ENCODE peak calls at places on chromosome 14, in five cellular contexts. N is colonic mucosa, C is NCI-H2029, T is NCI-H2081, X is ELR. U is an unnamed sample.

GRCh38 chr14:22202313-22202712 is 386.7 kb downstream of the DAD1 start:
- DNase-seq in T (no peak), N (no peak), X (no peak), C (no peak), U (no peak)

GRCh38 chr14:96564389-96564788 is 62.2 kb downstream of the PAPOLA start:
- DNase-seq in C (no peak), T (no peak), X (peak), N (no peak), U (no peak)

GRCh38 chr14:99636487-99636886 is 8.4 kb upstream of the HHIPL1 start:
- DNase-seq in N (no peak), X (no peak), C (no peak), T (no peak), U (no peak)

GRCh38 chr14:64549805-64550538 is at the start of gene PPP1R36:
- DNase-seq in C (peak), T (peak), X (peak), N (peak), U (peak)

GRCh38 chr14:44649056-44649455 is 142.0 kb upstream of the FSCB start:
- DNase-seq in C (no peak), N (no peak), X (no peak), T (no peak), U (no peak)

GRCh38 chr14:100067971-100068959 is 3.0 kb downstream of the EVL start:
- DNase-seq in X (peak), T (no peak), N (peak), C (no peak), U (no peak)

GRCh38 chr14:106044515-106044914 is 518.1 kb downstream of the TMEM121 start:
- DNase-seq in C (no peak), T (no peak), N (no peak), X (no peak), U (no peak)

GRCh38 chr14:22386924-22387775 is 201.9 kb downstream of the DAD1 start:
- DNase-seq in C (peak), X (peak), T (peak), N (peak), U (peak)

GRCh38 chr14:71296184-71296583 is 388.9 kb downstream of the PCNX1 start:
- DNase-seq in N (no peak), X (no peak), C (no peak), T (no peak), U (no peak)

GRCh38 chr14:104925941-104926609 is 1.4 kb downstream of the PLD4 start:
- DNase-seq in N (no peak), C (no peak), X (no peak), T (no peak), U (no peak)

GRCh38 chr14:99537399-99537798 is 56.2 kb downstream of the CCNK start:
- DNase-seq in C (no peak), X (peak), N (no peak), T (no peak), U (peak)

GRCh38 chr14:21923820-21924219 is 250.2 kb upstream of the OR4E1 start:
- DNase-seq in N (no peak), C (no peak), T (no peak), X (no peak), U (no peak)

GRCh38 chr14:35341454-35342159 is 49.4 kb downstream of the PSMA6 start:
- DNase-seq in T (peak), X (peak), C (peak), N (peak), U (peak)

GRCh38 chr14:59427653-59428578 is 37.3 kb downstream of the GPR135 start:
- DNase-seq in T (no peak), C (no peak), X (peak), N (no peak), U (no peak)

GRCh38 chr14:96055065-96055752 is 16.0 kb downstream of the C14orf132 start:
- DNase-seq in X (no peak), N (no peak), T (no peak), C (no peak), U (no peak)

GRCh38 chr14:93967637-93968250 is 8.6 kb downstream of the ASB2 start:
- DNase-seq in T (no peak), N (no peak), C (no peak), X (no peak), U (no peak)

GRCh38 chr14:53714495-53715389 is 241.9 kb downstream of the BMP4 start:
- DNase-seq in X (peak), N (no peak), C (no peak), T (no peak), U (no peak)

GRCh38 chr14:90040411-90040810 is 21.4 kb upstream of the KCNK13 start:
- DNase-seq in T (no peak), X (no peak), C (no peak), N (no peak), U (no peak)

GRCh38 chr14:77022219-77022852 is 6.2 kb downstream of the IRF2BPL start:
- DNase-seq in N (peak), C (no peak), T (peak), X (no peak), U (peak)

GRCh38 chr14:36506732-36507614 is 13.1 kb downstream of the NKX2-1 start:
- DNase-seq in X (no peak), N (no peak), C (no peak), T (no peak), U (no peak)

GRCh38 chr14:104204660-104205149 is 66.3 kb downstream of the KIF26A start:
- DNase-seq in T (no peak), C (no peak), N (no peak), X (no peak), U (no peak)

GRCh38 chr14:49218436-49219092 is 367.6 kb downstream of the RPS29 start:
- DNase-seq in N (no peak), X (no peak), C (peak), T (peak), U (no peak)

GRCh38 chr14:63523735-63524408 is 19.3 kb downstream of the PPP2R5E start:
- DNase-seq in N (no peak), T (no peak), C (no peak), X (no peak), U (no peak)

GRCh38 chr14:76768201-76768656 is 7.0 kb downstream of the VASH1 start:
- DNase-seq in X (no peak), C (no peak), T (peak), N (peak), U (no peak)

GRCh38 chr14:55968741-55969140 is 149.5 kb upstream of the PELI2 start:
- DNase-seq in C (peak), X (no peak), N (no peak), T (no peak), U (no peak)

GRCh38 chr14:61662437-61663311 is 32.6 kb upstream of the HIF1A start:
- DNase-seq in X (peak), C (peak), N (peak), T (no peak), U (peak)

GRCh38 chr14:52551205-52551604 is 1.1 kb downstream of the TXNDC16 start:
- DNase-seq in C (no peak), T (no peak), N (no peak), X (no peak), U (no peak)

GRCh38 chr14:23061995-23062394 is 4.7 kb upstream of the CDH24 start:
- DNase-seq in N (no peak), C (no peak), X (peak), T (no peak), U (peak)

GRCh38 chr14:71961972-71962371 is 29.7 kb downstream of the RGS6 start:
- DNase-seq in T (no peak), C (no peak), X (no peak), N (no peak), U (no peak)

GRCh38 chr14:39939023-39939422 is 506.8 kb upstream of the FBXO33 start:
- DNase-seq in N (no peak), X (no peak), C (no peak), T (no peak), U (peak)

GRCh38 chr14:38554046-38554445 is 298.2 kb upstream of the CLEC14A start:
- DNase-seq in X (peak), C (no peak), N (no peak), T (no peak), U (no peak)

GRCh38 chr14:61503167-61503801 is 181.9 kb downstream of the PRKCH start:
- DNase-seq in C (no peak), X (no peak), T (no peak), N (no peak), U (no peak)

GRCh38 chr14:103858063-103858820 is 10.9 kb upstream of the PPP1R13B start:
- DNase-seq in T (no peak), C (no peak), X (no peak), N (no peak), U (no peak)

GRCh38 chr14:55458800-55459577 is 18.6 kb upstream of the TBPL2 start:
- DNase-seq in T (no peak), X (peak), N (no peak), C (no peak), U (no peak)

GRCh38 chr14:63777024-63777423 is 49.2 kb upstream of the SGPP1 start:
- DNase-seq in T (no peak), N (no peak), X (peak), C (no peak), U (peak)

GRCh38 chr14:102392506-102392905 is 29.8 kb downstream of the TECPR2 start:
- DNase-seq in N (no peak), X (no peak), C (no peak), T (peak), U (no peak)